ENCODE peak calls at places on chromosomes 16 and 17, in six cellular contexts. One of them, this sample, is unnamed. For H3K36me3, the result is how much of the 10 kb centered on the place peaks cover.

GRCh38 chr17:77365584-77366186 is 224.9 kb downstream of the SEC14L1 start:
- DNase-seq in Caco-2: no peak
- DNase-seq in aorta: peak
- DNase-seq in body of pancreas: peak
- DNase-seq in bronchial epithelial cell: peak
- DNase-seq in uterus: peak
- DNase-seq in this sample: peak

GRCh38 chr16:10622036-10622921 is 41.9 kb upstream of the EMP2 start:
- DNase-seq in Caco-2: peak
- DNase-seq in aorta: no peak
- DNase-seq in body of pancreas: no peak
- DNase-seq in bronchial epithelial cell: no peak
- DNase-seq in uterus: no peak
- DNase-seq in this sample: peak

GRCh38 chr16:2904922-2905240 is 6.8 kb upstream of the FLYWCH1 start:
- DNase-seq in Caco-2: no peak
- DNase-seq in aorta: no peak
- DNase-seq in body of pancreas: peak
- DNase-seq in bronchial epithelial cell: no peak
- DNase-seq in uterus: peak
- DNase-seq in this sample: peak

GRCh38 chr16:67562918-67563707 is 787 bp downstream of the CTCF start:
- DNase-seq in Caco-2: peak
- DNase-seq in aorta: peak
- DNase-seq in body of pancreas: peak
- DNase-seq in bronchial epithelial cell: peak
- DNase-seq in uterus: peak
- DNase-seq in this sample: peak

GRCh38 chr17:8237886-8238285 is 10.0 kb downstream of the CTC1 start:
- DNase-seq in Caco-2: no peak
- DNase-seq in aorta: no peak
- DNase-seq in body of pancreas: no peak
- DNase-seq in bronchial epithelial cell: no peak
- DNase-seq in uterus: no peak
- DNase-seq in this sample: no peak

GRCh38 chr17:35898283-35899070 is 18.3 kb upstream of the CCL5 start:
- DNase-seq in Caco-2: no peak
- DNase-seq in aorta: no peak
- DNase-seq in body of pancreas: peak
- DNase-seq in bronchial epithelial cell: peak
- DNase-seq in uterus: no peak
- DNase-seq in this sample: peak

GRCh38 chr16:85592700-85593502 is 20.2 kb upstream of the GSE1 start:
- DNase-seq in Caco-2: no peak
- DNase-seq in aorta: no peak
- DNase-seq in body of pancreas: no peak
- DNase-seq in bronchial epithelial cell: peak
- DNase-seq in uterus: no peak
- DNase-seq in this sample: no peak

GRCh38 chr17:72022328-72022727 is 98.5 kb upstream of the SOX9 start:
- DNase-seq in Caco-2: no peak
- DNase-seq in aorta: no peak
- DNase-seq in body of pancreas: no peak
- DNase-seq in bronchial epithelial cell: no peak
- DNase-seq in uterus: no peak
- DNase-seq in this sample: no peak

GRCh38 chr16:12229759-12230594 is 253.4 kb downstream of the SNX29 start:
- DNase-seq in Caco-2: peak
- DNase-seq in aorta: no peak
- DNase-seq in body of pancreas: no peak
- DNase-seq in bronchial epithelial cell: peak
- DNase-seq in uterus: no peak
- DNase-seq in this sample: no peak

GRCh38 chr17:45031231-45032149 is 19.9 kb downstream of the DCAKD start:
- DNase-seq in Caco-2: no peak
- DNase-seq in aorta: no peak
- DNase-seq in body of pancreas: no peak
- DNase-seq in bronchial epithelial cell: no peak
- DNase-seq in uterus: no peak
- DNase-seq in this sample: no peak

GRCh38 chr16:62940573-62940972 is 904.3 kb upstream of the CDH8 start:
- DNase-seq in Caco-2: no peak
- DNase-seq in aorta: no peak
- DNase-seq in body of pancreas: no peak
- DNase-seq in bronchial epithelial cell: no peak
- DNase-seq in uterus: no peak
- DNase-seq in this sample: no peak

GRCh38 chr17:78637146-78637545 is 60.0 kb upstream of the DNAH17 start:
- DNase-seq in Caco-2: no peak
- DNase-seq in aorta: no peak
- DNase-seq in body of pancreas: no peak
- DNase-seq in bronchial epithelial cell: no peak
- DNase-seq in uterus: no peak
- DNase-seq in this sample: no peak

GRCh38 chr17:32894245-32894644 is 17.3 kb upstream of the MYO1D start:
- DNase-seq in Caco-2: no peak
- DNase-seq in aorta: no peak
- DNase-seq in body of pancreas: no peak
- DNase-seq in bronchial epithelial cell: peak
- DNase-seq in uterus: no peak
- DNase-seq in this sample: no peak

GRCh38 chr16:67284699-67285646 is 5.6 kb downstream of the PLEKHG4 start:
- DNase-seq in Caco-2: peak
- DNase-seq in aorta: no peak
- DNase-seq in body of pancreas: peak
- DNase-seq in bronchial epithelial cell: peak
- DNase-seq in uterus: no peak
- DNase-seq in this sample: peak

GRCh38 chr17:11245187-11245586 is 4.2 kb downstream of the SHISA6 start:
- DNase-seq in Caco-2: no peak
- DNase-seq in aorta: no peak
- DNase-seq in body of pancreas: no peak
- DNase-seq in bronchial epithelial cell: no peak
- DNase-seq in uterus: no peak
- DNase-seq in this sample: peak

GRCh38 chr16:51710930-51711563 is 560.0 kb upstream of the SALL1 start:
- DNase-seq in Caco-2: no peak
- DNase-seq in aorta: no peak
- DNase-seq in body of pancreas: no peak
- DNase-seq in bronchial epithelial cell: no peak
- DNase-seq in uterus: no peak
- DNase-seq in this sample: no peak

GRCh38 chr16:67632415-67633172 is 12.3 kb upstream of the CARMIL2 start:
- DNase-seq in Caco-2: no peak
- DNase-seq in aorta: no peak
- DNase-seq in body of pancreas: no peak
- DNase-seq in bronchial epithelial cell: peak
- DNase-seq in uterus: no peak
- DNase-seq in this sample: peak

GRCh38 chr17:27798376-27798775 is 2.0 kb downstream of the NOS2 start:
- DNase-seq in Caco-2: no peak
- DNase-seq in aorta: no peak
- DNase-seq in body of pancreas: no peak
- DNase-seq in bronchial epithelial cell: no peak
- DNase-seq in uterus: no peak
- DNase-seq in this sample: no peak

GRCh38 chr16:31453255-31454204 is 5.8 kb upstream of the ARMC5 start:
- DNase-seq in Caco-2: no peak
- DNase-seq in aorta: peak
- DNase-seq in body of pancreas: no peak
- DNase-seq in bronchial epithelial cell: peak
- DNase-seq in uterus: no peak
- DNase-seq in this sample: no peak

GRCh38 chr17:17919169-17920107 is 52.8 kb downstream of the TOM1L2 start:
- DNase-seq in Caco-2: peak
- DNase-seq in aorta: peak
- DNase-seq in body of pancreas: peak
- DNase-seq in bronchial epithelial cell: peak
- DNase-seq in uterus: peak
- DNase-seq in this sample: peak

DNA sequence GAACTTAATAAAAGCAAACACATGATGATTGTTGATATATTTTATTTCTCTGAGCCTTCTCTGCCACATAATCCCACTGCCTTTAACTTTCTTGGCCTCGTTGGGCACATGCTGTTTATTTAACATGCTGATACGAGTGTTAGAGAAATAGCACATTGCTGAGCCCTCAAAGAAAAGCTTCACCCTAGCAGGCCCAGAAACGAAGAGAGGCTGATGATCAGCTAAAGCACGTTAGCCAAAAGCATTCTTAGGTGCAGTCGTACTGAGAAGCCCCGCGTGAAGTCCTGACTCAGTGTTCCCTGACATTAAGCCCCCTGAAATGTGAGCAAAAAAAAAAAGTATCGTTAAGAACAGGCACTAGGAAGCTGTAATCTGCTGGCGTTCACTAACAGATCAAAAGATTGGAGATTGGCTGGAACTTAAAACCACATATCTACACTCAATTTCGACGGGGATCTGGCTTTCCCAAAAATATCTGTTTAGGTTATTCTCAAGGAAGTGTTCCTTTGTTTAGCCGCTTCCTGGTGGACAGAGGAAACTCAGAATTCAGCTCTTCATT is 122.7 kb downstream of the CCDC182 start:
- DNase-seq in Caco-2: no peak
- DNase-seq in aorta: peak
- DNase-seq in body of pancreas: no peak
- DNase-seq in bronchial epithelial cell: no peak
- DNase-seq in uterus: no peak
- DNase-seq in this sample: no peak
- H3K36me3 ChIP-seq in Caco-2: under half
- H3K36me3 ChIP-seq in aorta: under half
- H3K36me3 ChIP-seq in body of pancreas: under half
- H3K36me3 ChIP-seq in bronchial epithelial cell: under half
- H3K36me3 ChIP-seq in uterus: under half
- H3K36me3 ChIP-seq in this sample: under half

GRCh38 chr16:81455006-81455405 is 10.4 kb downstream of the CMIP start:
- DNase-seq in Caco-2: no peak
- DNase-seq in aorta: no peak
- DNase-seq in body of pancreas: no peak
- DNase-seq in bronchial epithelial cell: no peak
- DNase-seq in uterus: no peak
- DNase-seq in this sample: no peak
- H3K36me3 ChIP-seq in Caco-2: under half
- H3K36me3 ChIP-seq in aorta: under half
- H3K36me3 ChIP-seq in body of pancreas: under half
- H3K36me3 ChIP-seq in bronchial epithelial cell: under half
- H3K36me3 ChIP-seq in uterus: under half
- H3K36me3 ChIP-seq in this sample: under half

GRCh38 chr16:1626327-1626726 is 14.2 kb downstream of the CRAMP1 start:
- DNase-seq in Caco-2: no peak
- DNase-seq in aorta: no peak
- DNase-seq in body of pancreas: no peak
- DNase-seq in bronchial epithelial cell: no peak
- DNase-seq in uterus: no peak
- DNase-seq in this sample: no peak
- H3K36me3 ChIP-seq in Caco-2: under half
- H3K36me3 ChIP-seq in aorta: under half
- H3K36me3 ChIP-seq in body of pancreas: under half
- H3K36me3 ChIP-seq in bronchial epithelial cell: under half
- H3K36me3 ChIP-seq in uterus: under half
- H3K36me3 ChIP-seq in this sample: half or more

DNA sequence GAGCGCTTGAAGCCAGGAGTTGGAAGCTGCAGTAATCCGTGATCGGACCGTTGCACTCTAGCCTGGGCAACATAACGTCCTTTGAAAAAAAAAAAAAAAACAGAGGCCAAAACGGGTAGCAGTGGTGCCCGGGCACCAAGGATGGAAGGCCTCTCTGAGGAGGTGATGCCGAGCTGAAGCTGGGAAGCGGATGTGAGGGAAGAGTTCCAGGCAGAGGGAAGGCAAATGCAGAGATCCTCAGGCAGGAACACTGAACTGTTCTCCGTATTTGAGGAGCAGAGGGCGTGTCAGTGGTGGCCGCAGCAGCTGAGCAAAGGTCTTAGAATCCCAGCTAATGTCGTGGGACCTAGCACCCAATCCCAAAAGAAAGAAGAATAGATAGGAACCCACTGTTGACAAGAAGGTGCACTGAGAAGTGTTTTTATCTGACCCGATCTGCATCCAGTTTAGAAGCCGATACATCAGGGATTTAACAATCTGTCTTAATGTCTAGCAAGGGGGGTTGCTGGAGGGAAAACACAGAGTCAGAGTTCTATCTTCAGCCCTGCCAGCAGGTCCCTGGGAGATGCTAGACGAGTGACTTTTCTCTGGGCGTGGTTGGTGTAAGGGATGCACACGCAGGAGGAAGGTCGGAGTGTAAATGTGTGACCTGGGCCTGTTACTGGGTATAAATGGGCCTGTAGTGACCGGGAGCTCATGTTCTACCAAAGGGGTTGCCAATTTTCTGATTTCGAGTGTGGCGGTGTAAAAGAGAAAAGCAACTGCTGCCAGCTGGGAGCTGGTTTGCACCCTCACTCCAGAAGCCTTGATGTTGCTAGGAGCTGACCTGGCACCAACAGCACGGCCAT is 873 bp upstream of the KCTD13 start:
- DNase-seq in Caco-2: peak
- DNase-seq in aorta: peak
- DNase-seq in body of pancreas: peak
- DNase-seq in bronchial epithelial cell: peak
- DNase-seq in uterus: peak
- DNase-seq in this sample: no peak
- H3K36me3 ChIP-seq in Caco-2: under half
- H3K36me3 ChIP-seq in aorta: under half
- H3K36me3 ChIP-seq in body of pancreas: under half
- H3K36me3 ChIP-seq in bronchial epithelial cell: under half
- H3K36me3 ChIP-seq in uterus: under half
- H3K36me3 ChIP-seq in this sample: under half

This sample was measured in heart right ventricle.